ENCODE peak calls at places on chromosomes 1 and 21, in nine cellular contexts. E is upper lobe of right lung, W is astrocyte of the spinal cord, F is brain microvascular endothelial cell, H is GM23338, B is lower lobe of right lung, L is AG10803, X is IMR-90, Z is cardiac muscle cell. M is an unnamed sample.

GRCh38 chr1:56291374-56291841 is 288.0 kb downstream of the PLPP3 start:
- DNase-seq in E (no peak), X (no peak), W (no peak), L (peak), H (peak), Z (peak), B (peak), F (no peak), M (peak)

GRCh38 chr21:26107439-26107838 is 63.1 kb downstream of the APP start:
- DNase-seq in W (no peak), L (no peak), B (no peak), H (peak), Z (no peak), F (no peak), E (no peak), X (no peak), M (no peak)

GRCh38 chr1:97726386-97726785 is 194.4 kb downstream of the DPYD start:
- DNase-seq in H (no peak), L (no peak), F (no peak), W (no peak), E (no peak), B (no peak), Z (no peak), X (peak), M (peak)

GRCh38 chr21:31943586-31943985 is 70.8 kb downstream of the HUNK start:
- DNase-seq in B (no peak), W (no peak), F (no peak), H (no peak), E (no peak), Z (no peak), X (no peak), L (no peak), M (no peak)

GRCh38 chr21:28962465-28962864 is 30.2 kb downstream of the LTN1 start:
- DNase-seq in F (no peak), E (no peak), W (no peak), L (no peak), H (no peak), X (no peak), B (no peak), Z (no peak), M (no peak)

GRCh38 chr1:182442333-182442732 is 7.6 kb upstream of the RGSL1 start:
- DNase-seq in L (no peak), W (no peak), Z (no peak), X (no peak), B (no peak), H (no peak), F (no peak), E (no peak), M (no peak)

GRCh38 chr1:245298781-245299180 is 144.0 kb downstream of the KIF26B start:
- DNase-seq in B (no peak), H (no peak), X (no peak), F (no peak), L (peak), W (peak), E (no peak), Z (peak), M (peak)

GRCh38 chr1:29431138-29431537 is 194.8 kb downstream of the PTPRU start:
- DNase-seq in Z (no peak), B (no peak), F (no peak), H (no peak), E (no peak), X (no peak), L (no peak), W (no peak), M (no peak)

GRCh38 chr1:34013958-34014737 is 150.3 kb downstream of the HMGB4 start:
- DNase-seq in X (no peak), Z (peak), F (no peak), L (peak), H (peak), B (peak), E (peak), W (no peak), M (peak)

GRCh38 chr1:41255978-41256377 is 13.9 kb upstream of the SCMH1 start:
- DNase-seq in Z (peak), X (peak), W (peak), L (no peak), E (no peak), B (no peak), F (no peak), H (no peak), M (peak)

GRCh38 chr1:1625404-1625775 is 6.6 kb upstream of the MMP23B start:
- DNase-seq in F (no peak), Z (no peak), E (peak), L (no peak), W (no peak), X (no peak), B (peak), H (no peak), M (no peak)
- H3K4me3 ChIP-seq in F (no peak), Z (no peak), E (no peak), L (no peak), W (no peak), X (no peak), B (no peak), H (no peak), M (no peak)

DNA sequence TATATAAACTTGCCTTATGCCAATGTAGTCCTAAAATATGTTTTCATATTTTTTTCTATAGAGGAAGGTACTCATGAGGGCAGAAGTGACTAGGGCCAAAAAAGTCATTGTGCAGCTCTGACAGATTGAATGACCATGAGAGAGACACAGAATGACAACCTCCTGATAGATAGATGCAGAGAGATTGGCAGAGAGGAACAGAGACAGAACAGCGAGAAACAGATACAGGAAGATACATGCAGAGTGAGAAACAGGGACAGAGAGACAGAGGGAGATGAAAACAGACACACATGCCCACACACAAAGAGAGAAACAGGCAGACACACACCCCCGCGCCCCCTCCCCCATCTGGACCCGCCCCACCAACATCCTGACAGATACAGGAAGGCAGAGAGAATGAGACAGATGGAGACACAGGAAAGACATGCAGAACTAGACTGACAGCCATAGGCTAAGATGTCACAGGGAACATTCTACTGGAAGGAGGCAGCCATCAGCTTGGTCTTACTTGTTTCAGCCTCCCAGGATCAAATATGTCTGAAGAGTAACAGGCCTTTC is 211.1 kb downstream of the ST6GALNAC3 start:
- DNase-seq in Z (no peak), L (no peak), E (no peak), H (no peak), F (no peak), W (no peak), B (no peak), X (no peak), M (no peak)
- TF ChIP-seq CTCF in Z (no peak), L (no peak), E (no peak), H (no peak), F (no peak), W (no peak), B (no peak), X (no peak), M (no peak)

GRCh38 chr1:3069491-3070303 is 694 bp downstream of the PRDM16 start:
- DNase-seq in X (peak), E (peak), F (peak), W (peak), Z (peak), L (peak), B (peak), H (peak), M (peak)
- H3K4me3 ChIP-seq in X (peak), E (peak), F (peak), W (peak), Z (peak), L (peak), B (peak), H (peak), M (peak)

GRCh38 chr1:25245809-25246599 is 1.2 kb downstream of the RSRP1 start:
- DNase-seq in W (peak), X (peak), H (peak), B (no peak), L (peak), E (no peak), Z (peak), F (no peak), M (peak)

GRCh38 chr1:25247829-25248754 is 838 bp upstream of the RSRP1 start:
- DNase-seq in Z (no peak), B (no peak), F (no peak), X (no peak), L (no peak), E (no peak), H (no peak), W (no peak), M (no peak)

GRCh38 chr1:25245393-25245792 is 1.9 kb downstream of the RSRP1 start:
- DNase-seq in B (no peak), F (no peak), X (no peak), H (no peak), L (no peak), Z (no peak), E (no peak), W (no peak), M (no peak)

GRCh38 chr1:25246600-25247023 is 642 bp downstream of the RSRP1 start:
- DNase-seq in H (peak), B (no peak), E (peak), X (no peak), Z (no peak), W (no peak), L (no peak), F (no peak), M (no peak)

GRCh38 chr1:25247024-25247828 is at the start of gene RSRP1:
- DNase-seq in W (peak), F (peak), B (peak), X (peak), H (peak), Z (peak), L (peak), E (peak), M (peak)
- TF ChIP-seq CTCF in W (no peak), F (no peak), B (no peak), X (no peak), H (no peak), Z (no peak), L (no peak), E (peak), M (no peak)

GRCh38 chr1:220788900-220789299 is 2.2 kb downstream of the MTARC1 start:
- DNase-seq in Z (no peak), F (no peak), B (no peak), X (no peak), L (no peak), H (no peak), E (no peak), W (no peak), M (no peak)

GRCh38 chr1:220786337-220787068 is at the start of gene MTARC1:
- DNase-seq in W (peak), F (no peak), Z (peak), L (peak), H (peak), B (peak), X (no peak), E (peak), M (peak)

GRCh38 chr1:220789532-220790147 is 2.9 kb downstream of the MTARC1 start:
- DNase-seq in E (no peak), Z (peak), F (no peak), W (no peak), L (peak), B (no peak), X (no peak), H (no peak), M (peak)

GRCh38 chr1:220787069-220787614 is 429 bp downstream of the MTARC1 start:
- DNase-seq in F (no peak), B (peak), L (no peak), Z (no peak), W (no peak), E (peak), H (peak), X (no peak), M (no peak)

DNA sequence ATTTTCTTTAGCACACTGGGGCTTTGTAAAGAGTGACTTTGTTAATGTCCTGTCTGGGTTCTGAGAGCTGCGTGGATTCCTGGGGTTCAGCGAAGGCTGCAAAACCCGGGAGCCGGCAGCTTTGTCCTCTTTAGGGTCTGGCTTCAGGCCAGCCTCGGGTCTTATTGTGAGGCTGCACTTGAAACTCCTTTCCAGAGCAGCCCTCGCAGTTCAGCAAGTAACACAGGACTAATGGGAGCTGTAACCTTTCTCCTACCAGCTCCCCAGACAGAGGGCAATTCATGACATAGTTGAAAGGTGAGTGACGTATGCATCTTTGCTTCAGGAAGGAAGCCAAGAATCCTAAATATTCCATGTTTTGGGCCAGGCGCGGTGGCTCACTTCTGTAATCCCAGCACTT is 1.4 kb downstream of the MTARC1 start:
- DNase-seq in L (no peak), W (no peak), B (no peak), X (no peak), H (no peak), Z (peak), E (no peak), F (no peak), M (no peak)
- H3K4me3 ChIP-seq in L (no peak), W (no peak), B (peak), X (no peak), H (peak), Z (no peak), E (peak), F (no peak), M (no peak)

DNA sequence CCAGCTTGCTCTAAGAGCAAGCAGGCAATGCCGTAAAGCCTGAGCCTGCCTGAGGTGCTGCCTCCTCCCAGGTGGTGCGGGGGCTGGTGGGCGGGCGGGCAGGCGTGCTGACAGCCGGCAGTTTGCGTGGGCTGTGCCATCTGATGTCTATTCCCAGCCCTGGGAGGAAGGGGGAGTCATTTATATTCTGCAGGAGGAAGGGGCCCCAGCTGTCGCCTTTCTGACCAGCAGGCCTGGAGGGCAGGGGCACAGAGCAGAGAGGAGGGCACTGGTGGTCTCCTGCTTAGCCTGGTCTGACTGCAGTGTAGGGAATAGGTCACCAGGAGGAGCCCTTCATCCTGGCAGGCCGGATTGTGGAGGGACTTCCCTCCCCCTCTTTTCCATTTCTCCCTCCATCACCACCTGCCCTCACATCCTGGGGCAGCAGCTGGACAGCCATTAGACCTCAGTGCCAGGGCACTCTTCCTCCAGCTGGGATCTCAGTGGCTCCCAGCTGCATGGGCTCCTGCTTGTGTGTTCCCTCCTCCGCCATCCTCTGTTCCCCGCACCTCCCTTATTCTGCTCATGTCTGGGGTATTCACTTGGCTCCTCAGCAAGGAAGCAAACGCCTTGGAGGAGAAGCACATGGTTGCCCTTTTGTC is 4.4 kb downstream of the CYB561D1 start:
- DNase-seq in L (no peak), F (peak), Z (peak), B (no peak), H (peak), X (peak), W (peak), E (no peak), M (peak)
- TF ChIP-seq CTCF in L (peak), F (peak), Z (peak), B (peak), H (peak), X (peak), W (peak), E (peak), M (peak)

GRCh38 chr1:170068923-170069322 is 5.6 kb downstream of the KIFAP3 start:
- DNase-seq in H (no peak), B (no peak), Z (no peak), L (no peak), X (no peak), F (no peak), E (no peak), W (no peak), M (no peak)
- H3K4me3 ChIP-seq in H (no peak), B (no peak), Z (no peak), L (peak), X (no peak), F (no peak), E (no peak), W (no peak), M (no peak)

DNA sequence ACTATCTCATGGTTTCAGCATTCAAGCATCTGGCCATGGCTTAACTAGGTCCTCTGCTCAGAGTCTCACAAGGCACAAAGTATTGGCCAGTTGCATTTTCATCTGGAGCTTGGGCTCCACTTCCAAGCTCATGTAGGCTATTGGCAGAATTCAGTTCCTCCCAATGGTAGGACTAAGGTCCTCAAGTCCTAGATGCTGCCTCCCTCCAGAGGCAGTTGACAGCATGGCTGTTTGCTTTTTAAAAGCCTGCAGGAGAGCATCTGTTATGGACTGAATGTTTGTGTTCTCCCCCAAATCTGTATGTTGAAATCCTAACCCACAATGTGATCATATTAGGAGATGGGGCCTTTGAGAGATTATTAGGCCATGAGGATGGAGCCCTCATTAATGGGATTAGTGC is 38.0 kb upstream of the HLX start:
- DNase-seq in X (no peak), W (no peak), Z (peak), B (no peak), E (no peak), F (no peak), L (peak), H (peak), M (no peak)
- TF ChIP-seq CTCF in X (no peak), W (no peak), Z (no peak), B (peak), E (no peak), F (no peak), L (peak), H (peak), M (no peak)